ENCODE peak calls at places on chromosomes 12 and 14, in seven cellular contexts. One of them, this sample, is unnamed.

GRCh38 chr12:1800646-1801284 is 19.6 kb upstream of the LRTM2 start:
- DNase-seq in foreskin fibroblast: peak
- DNase-seq in mammary epithelial cell: no peak
- DNase-seq in fibroblast of the aortic adventitia: no peak
- DNase-seq in B cell: peak
- DNase-seq in fibroblast of mammary gland: peak
- DNase-seq in PC-9: no peak
- DNase-seq in this sample: peak

GRCh38 chr12:46472144-46472705 is 99.7 kb upstream of the SLC38A2 start:
- DNase-seq in foreskin fibroblast: no peak
- DNase-seq in mammary epithelial cell: no peak
- DNase-seq in fibroblast of the aortic adventitia: no peak
- DNase-seq in B cell: no peak
- DNase-seq in fibroblast of mammary gland: no peak
- DNase-seq in PC-9: no peak
- DNase-seq in this sample: no peak

GRCh38 chr12:95996034-95996658 is at the start of gene HAL:
- DNase-seq in foreskin fibroblast: no peak
- DNase-seq in mammary epithelial cell: no peak
- DNase-seq in fibroblast of the aortic adventitia: no peak
- DNase-seq in B cell: no peak
- DNase-seq in fibroblast of mammary gland: no peak
- DNase-seq in PC-9: no peak
- DNase-seq in this sample: peak

GRCh38 chr12:109192358-109192757 is 76.0 kb downstream of the ACACB start:
- DNase-seq in foreskin fibroblast: peak
- DNase-seq in mammary epithelial cell: peak
- DNase-seq in fibroblast of the aortic adventitia: peak
- DNase-seq in B cell: no peak
- DNase-seq in fibroblast of mammary gland: peak
- DNase-seq in PC-9: peak
- DNase-seq in this sample: peak

GRCh38 chr12:66144796-66145754 is 14.5 kb upstream of the LLPH start:
- DNase-seq in foreskin fibroblast: peak
- DNase-seq in mammary epithelial cell: peak
- DNase-seq in fibroblast of the aortic adventitia: peak
- DNase-seq in B cell: no peak
- DNase-seq in fibroblast of mammary gland: peak
- DNase-seq in PC-9: peak
- DNase-seq in this sample: peak

GRCh38 chr12:58419905-58420304 is 478.5 kb downstream of the ATP23 start:
- DNase-seq in foreskin fibroblast: peak
- DNase-seq in mammary epithelial cell: peak
- DNase-seq in fibroblast of the aortic adventitia: peak
- DNase-seq in B cell: no peak
- DNase-seq in fibroblast of mammary gland: peak
- DNase-seq in PC-9: no peak
- DNase-seq in this sample: no peak

GRCh38 chr14:61923348-61923747 is 161.1 kb downstream of the SNAPC1 start:
- DNase-seq in foreskin fibroblast: peak
- DNase-seq in mammary epithelial cell: no peak
- DNase-seq in fibroblast of the aortic adventitia: peak
- DNase-seq in B cell: no peak
- DNase-seq in fibroblast of mammary gland: peak
- DNase-seq in PC-9: no peak
- DNase-seq in this sample: peak

GRCh38 chr14:81589381-81590065 is 55.9 kb upstream of the SEL1L start:
- DNase-seq in foreskin fibroblast: no peak
- DNase-seq in mammary epithelial cell: no peak
- DNase-seq in fibroblast of the aortic adventitia: no peak
- DNase-seq in B cell: no peak
- DNase-seq in fibroblast of mammary gland: no peak
- DNase-seq in PC-9: no peak
- DNase-seq in this sample: peak

GRCh38 chr12:104682790-104683279 is 226.1 kb downstream of the CHST11 start:
- DNase-seq in foreskin fibroblast: no peak
- DNase-seq in mammary epithelial cell: no peak
- DNase-seq in fibroblast of the aortic adventitia: no peak
- DNase-seq in B cell: peak
- DNase-seq in fibroblast of mammary gland: no peak
- DNase-seq in PC-9: no peak
- DNase-seq in this sample: no peak

GRCh38 chr12:46983959-46984833 is 95.2 kb upstream of the PCED1B start:
- DNase-seq in foreskin fibroblast: peak
- DNase-seq in mammary epithelial cell: peak
- DNase-seq in fibroblast of the aortic adventitia: peak
- DNase-seq in B cell: peak
- DNase-seq in fibroblast of mammary gland: peak
- DNase-seq in PC-9: peak
- DNase-seq in this sample: peak

GRCh38 chr14:97931273-97931672 is 1134.1 kb downstream of the VRK1 start:
- DNase-seq in foreskin fibroblast: no peak
- DNase-seq in mammary epithelial cell: no peak
- DNase-seq in fibroblast of the aortic adventitia: no peak
- DNase-seq in B cell: no peak
- DNase-seq in fibroblast of mammary gland: no peak
- DNase-seq in PC-9: no peak
- DNase-seq in this sample: no peak

GRCh38 chr14:101709962-101710891 is 51.3 kb upstream of the PPP2R5C start:
- DNase-seq in foreskin fibroblast: no peak
- DNase-seq in mammary epithelial cell: peak
- DNase-seq in fibroblast of the aortic adventitia: no peak
- DNase-seq in B cell: no peak
- DNase-seq in fibroblast of mammary gland: no peak
- DNase-seq in PC-9: peak
- DNase-seq in this sample: no peak

GRCh38 chr12:26031318-26031717 is 72.8 kb downstream of the RASSF8 start:
- DNase-seq in foreskin fibroblast: no peak
- DNase-seq in mammary epithelial cell: no peak
- DNase-seq in fibroblast of the aortic adventitia: no peak
- DNase-seq in B cell: no peak
- DNase-seq in fibroblast of mammary gland: no peak
- DNase-seq in PC-9: no peak
- DNase-seq in this sample: no peak

GRCh38 chr12:78209851-78210493 is 379.3 kb downstream of the NAV3 start:
- DNase-seq in foreskin fibroblast: peak
- DNase-seq in mammary epithelial cell: no peak
- DNase-seq in fibroblast of the aortic adventitia: peak
- DNase-seq in B cell: no peak
- DNase-seq in fibroblast of mammary gland: peak
- DNase-seq in PC-9: no peak
- DNase-seq in this sample: no peak

GRCh38 chr12:56243731-56244181 is 13.9 kb downstream of the SLC39A5 start:
- DNase-seq in foreskin fibroblast: peak
- DNase-seq in mammary epithelial cell: no peak
- DNase-seq in fibroblast of the aortic adventitia: no peak
- DNase-seq in B cell: no peak
- DNase-seq in fibroblast of mammary gland: no peak
- DNase-seq in PC-9: no peak
- DNase-seq in this sample: no peak

GRCh38 chr12:101086490-101086889 is 123.5 kb downstream of the SLC5A8 start:
- DNase-seq in foreskin fibroblast: peak
- DNase-seq in mammary epithelial cell: peak
- DNase-seq in fibroblast of the aortic adventitia: peak
- DNase-seq in B cell: no peak
- DNase-seq in fibroblast of mammary gland: peak
- DNase-seq in PC-9: no peak
- DNase-seq in this sample: peak

GRCh38 chr14:56378474-56378873 is 201.1 kb upstream of the TMEM260 start:
- DNase-seq in foreskin fibroblast: peak
- DNase-seq in mammary epithelial cell: peak
- DNase-seq in fibroblast of the aortic adventitia: peak
- DNase-seq in B cell: no peak
- DNase-seq in fibroblast of mammary gland: peak
- DNase-seq in PC-9: no peak
- DNase-seq in this sample: peak

GRCh38 chr12:120416490-120417216 is 21.3 kb upstream of the COX6A1 start:
- DNase-seq in foreskin fibroblast: no peak
- DNase-seq in mammary epithelial cell: no peak
- DNase-seq in fibroblast of the aortic adventitia: no peak
- DNase-seq in B cell: no peak
- DNase-seq in fibroblast of mammary gland: no peak
- DNase-seq in PC-9: no peak
- DNase-seq in this sample: no peak

GRCh38 chr12:31715283-31715825 is 13.5 kb downstream of the AMN1 start:
- DNase-seq in foreskin fibroblast: no peak
- DNase-seq in mammary epithelial cell: no peak
- DNase-seq in fibroblast of the aortic adventitia: peak
- DNase-seq in B cell: peak
- DNase-seq in fibroblast of mammary gland: no peak
- DNase-seq in PC-9: peak
- DNase-seq in this sample: no peak

GRCh38 chr12:99287136-99287535 is 360.4 kb upstream of the GARIN6 start:
- DNase-seq in foreskin fibroblast: no peak
- DNase-seq in mammary epithelial cell: no peak
- DNase-seq in fibroblast of the aortic adventitia: no peak
- DNase-seq in B cell: no peak
- DNase-seq in fibroblast of mammary gland: no peak
- DNase-seq in PC-9: no peak
- DNase-seq in this sample: no peak

DNA sequence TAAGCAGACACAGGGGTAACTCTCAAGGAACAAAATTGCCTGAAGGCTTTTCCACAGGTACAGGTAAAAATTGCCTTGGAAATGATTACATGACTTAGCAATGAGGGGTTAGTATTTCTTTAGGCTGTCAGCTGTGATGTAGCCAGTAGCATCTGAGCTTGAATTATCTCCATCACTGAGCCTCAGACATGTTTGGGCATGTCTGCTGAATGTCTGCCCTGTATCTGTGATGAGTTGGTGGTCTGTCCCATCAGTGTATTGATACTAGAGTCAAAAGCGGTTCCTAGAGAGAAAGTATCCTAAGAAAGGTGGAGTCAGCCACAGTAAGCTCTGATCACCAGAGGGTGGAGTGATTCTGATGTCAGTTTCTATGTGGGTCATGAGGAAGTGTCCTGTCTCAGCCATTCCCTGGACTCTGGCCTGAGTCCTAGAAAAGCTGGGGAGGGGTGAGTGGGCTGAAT is 16.2 kb downstream of the AKAP6 start:
- DNase-seq in foreskin fibroblast: peak
- DNase-seq in mammary epithelial cell: peak
- DNase-seq in fibroblast of the aortic adventitia: peak
- DNase-seq in B cell: no peak
- DNase-seq in fibroblast of mammary gland: peak
- DNase-seq in PC-9: no peak
- DNase-seq in this sample: no peak
- TF ChIP-seq CTCF in foreskin fibroblast: no peak
- TF ChIP-seq CTCF in mammary epithelial cell: no peak
- TF ChIP-seq CTCF in fibroblast of the aortic adventitia: no peak
- TF ChIP-seq CTCF in B cell: no peak
- TF ChIP-seq CTCF in fibroblast of mammary gland: peak
- TF ChIP-seq CTCF in PC-9: no peak
- TF ChIP-seq CTCF in this sample: no peak

GRCh38 chr14:72629534-72629933 is 264.4 kb downstream of the DPF3 start:
- DNase-seq in foreskin fibroblast: no peak
- DNase-seq in mammary epithelial cell: no peak
- DNase-seq in fibroblast of the aortic adventitia: no peak
- DNase-seq in B cell: no peak
- DNase-seq in fibroblast of mammary gland: no peak
- DNase-seq in PC-9: no peak
- DNase-seq in this sample: no peak
- TF ChIP-seq CTCF in foreskin fibroblast: no peak
- TF ChIP-seq CTCF in mammary epithelial cell: no peak
- TF ChIP-seq CTCF in fibroblast of the aortic adventitia: no peak
- TF ChIP-seq CTCF in B cell: no peak
- TF ChIP-seq CTCF in fibroblast of mammary gland: no peak
- TF ChIP-seq CTCF in PC-9: no peak
- TF ChIP-seq CTCF in this sample: no peak

GRCh38 chr12:80490329-80490728 is 46.3 kb downstream of the PTPRQ start:
- DNase-seq in foreskin fibroblast: no peak
- DNase-seq in mammary epithelial cell: no peak
- DNase-seq in fibroblast of the aortic adventitia: no peak
- DNase-seq in B cell: no peak
- DNase-seq in fibroblast of mammary gland: no peak
- DNase-seq in PC-9: no peak
- DNase-seq in this sample: no peak

GRCh38 chr12:80494836-80495235 is 50.8 kb downstream of the PTPRQ start:
- DNase-seq in foreskin fibroblast: no peak
- DNase-seq in mammary epithelial cell: no peak
- DNase-seq in fibroblast of the aortic adventitia: no peak
- DNase-seq in B cell: no peak
- DNase-seq in fibroblast of mammary gland: no peak
- DNase-seq in PC-9: no peak
- DNase-seq in this sample: no peak

GRCh38 chr12:80491176-80491575 is 47.1 kb downstream of the PTPRQ start:
- DNase-seq in foreskin fibroblast: peak
- DNase-seq in mammary epithelial cell: no peak
- DNase-seq in fibroblast of the aortic adventitia: no peak
- DNase-seq in B cell: no peak
- DNase-seq in fibroblast of mammary gland: no peak
- DNase-seq in PC-9: no peak
- DNase-seq in this sample: no peak

GRCh38 chr12:80498059-80498728 is 54.2 kb downstream of the PTPRQ start:
- DNase-seq in foreskin fibroblast: no peak
- DNase-seq in mammary epithelial cell: no peak
- DNase-seq in fibroblast of the aortic adventitia: no peak
- DNase-seq in B cell: no peak
- DNase-seq in fibroblast of mammary gland: no peak
- DNase-seq in PC-9: no peak
- DNase-seq in this sample: no peak

GRCh38 chr12:80493466-80493865 is 49.4 kb downstream of the PTPRQ start:
- DNase-seq in foreskin fibroblast: no peak
- DNase-seq in mammary epithelial cell: no peak
- DNase-seq in fibroblast of the aortic adventitia: no peak
- DNase-seq in B cell: no peak
- DNase-seq in fibroblast of mammary gland: no peak
- DNase-seq in PC-9: no peak
- DNase-seq in this sample: no peak
- TF ChIP-seq CTCF in foreskin fibroblast: no peak
- TF ChIP-seq CTCF in mammary epithelial cell: no peak
- TF ChIP-seq CTCF in fibroblast of the aortic adventitia: no peak
- TF ChIP-seq CTCF in B cell: no peak
- TF ChIP-seq CTCF in fibroblast of mammary gland: no peak
- TF ChIP-seq CTCF in PC-9: no peak
- TF ChIP-seq CTCF in this sample: no peak

DNA sequence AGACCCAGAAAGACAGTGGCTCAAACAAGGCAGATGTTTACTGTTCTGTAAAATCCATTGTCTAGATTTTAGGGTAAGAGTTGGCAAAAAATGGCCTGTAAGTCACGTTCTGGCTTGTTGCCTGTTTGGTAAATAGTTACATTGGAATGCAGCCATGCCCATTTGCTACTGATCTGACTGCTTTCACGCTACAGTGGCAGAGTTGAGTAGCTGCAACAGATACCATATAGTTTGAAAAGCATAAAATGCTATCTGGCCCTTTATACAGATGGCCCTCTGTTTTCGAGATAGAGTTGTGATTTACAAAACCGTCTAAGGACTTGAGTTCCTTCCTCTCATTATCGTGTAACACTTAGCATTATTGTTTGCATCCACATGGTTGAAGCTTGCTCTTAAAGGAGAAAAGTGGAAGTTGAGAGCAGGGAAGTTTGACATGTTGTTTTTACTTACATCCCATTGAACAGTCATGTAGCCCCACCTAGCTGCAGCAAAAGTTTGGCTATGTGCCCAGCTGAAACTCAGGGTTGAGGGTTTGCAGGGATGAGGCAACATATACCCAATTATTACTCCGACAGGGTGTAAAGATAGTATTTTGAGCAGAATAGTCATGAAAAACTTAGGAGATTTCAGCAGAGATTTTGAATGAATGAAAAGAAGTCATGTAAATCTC is 11.3 kb upstream of the SCFD1 start:
- DNase-seq in foreskin fibroblast: peak
- DNase-seq in mammary epithelial cell: peak
- DNase-seq in fibroblast of the aortic adventitia: peak
- DNase-seq in B cell: no peak
- DNase-seq in fibroblast of mammary gland: peak
- DNase-seq in PC-9: no peak
- DNase-seq in this sample: peak
- TF ChIP-seq CTCF in foreskin fibroblast: peak
- TF ChIP-seq CTCF in mammary epithelial cell: no peak
- TF ChIP-seq CTCF in fibroblast of the aortic adventitia: peak
- TF ChIP-seq CTCF in B cell: no peak
- TF ChIP-seq CTCF in fibroblast of mammary gland: peak
- TF ChIP-seq CTCF in PC-9: no peak
- TF ChIP-seq CTCF in this sample: peak

This sample was measured in MCF 10A.